ENCODE peak calls at places on chromosomes 16 and 17, in ten cellular contexts. K, A, I, Q, C, V, R, H, T and B are unnamed samples.

GRCh38 chr17:72657467-72658317 is 434.8 kb downstream of the SLC39A11 start:
- DNase-seq in C (no peak), H (no peak), I (no peak), Q (no peak), K (peak), R (no peak), T (no peak), A (no peak), V (no peak), B (peak)

GRCh38 chr17:57869599-57870282 is 19.9 kb upstream of the MRPS23 start:
- DNase-seq in Q (no peak), H (no peak), A (no peak), V (no peak), C (no peak), I (no peak), T (no peak), K (peak), R (no peak), B (peak)

GRCh38 chr17:42253173-42253545 is 23.0 kb downstream of the STAT5B start:
- DNase-seq in T (no peak), C (no peak), V (no peak), H (no peak), R (no peak), A (no peak), Q (no peak), I (no peak), K (no peak), B (no peak)

GRCh38 chr17:40554646-40555295 is 10.5 kb downstream of the CCR7 start:
- DNase-seq in A (peak), H (peak), V (no peak), I (peak), K (no peak), Q (no peak), C (no peak), R (no peak), T (peak), B (no peak)

GRCh38 chr17:40121886-40122465 is at the start of gene MSL1:
- DNase-seq in H (peak), K (peak), T (peak), Q (peak), V (peak), A (peak), I (peak), C (peak), R (peak), B (peak)

GRCh38 chr16:13042291-13042690 is 140.9 kb downstream of the SHISA9 start:
- DNase-seq in K (no peak), V (no peak), Q (no peak), H (no peak), I (no peak), T (no peak), R (no peak), A (no peak), C (no peak), B (no peak)

GRCh38 chr16:11666108-11667055 is 1.9 kb upstream of the SNN start:
- DNase-seq in H (no peak), Q (no peak), C (no peak), K (no peak), A (no peak), T (no peak), R (no peak), I (no peak), V (no peak), B (no peak)

GRCh38 chr17:31275126-31275525 is 21.9 kb downstream of the OMG start:
- DNase-seq in V (no peak), H (no peak), K (no peak), I (no peak), Q (no peak), T (no peak), R (no peak), C (no peak), A (no peak), B (no peak)

GRCh38 chr16:20901441-20902112 is 1.0 kb downstream of the LYRM1 start:
- DNase-seq in I (peak), V (peak), K (peak), Q (peak), T (no peak), A (peak), R (peak), C (peak), H (peak), B (no peak)

GRCh38 chr16:30651124-30652004 is 604 bp downstream of the PRR14 start:
- DNase-seq in R (peak), C (peak), K (peak), H (peak), I (peak), T (peak), A (peak), V (peak), Q (peak), B (peak)

GRCh38 chr17:4605826-4606225 is 21.5 kb downstream of the SMTNL2 start:
- DNase-seq in C (peak), T (no peak), A (no peak), I (no peak), Q (no peak), H (peak), V (peak), K (no peak), R (no peak), B (no peak)

GRCh38 chr16:84759061-84759460 is 59.3 kb downstream of the USP10 start:
- DNase-seq in A (no peak), H (no peak), I (peak), K (no peak), V (no peak), C (no peak), T (no peak), R (no peak), Q (no peak), B (no peak)

GRCh38 chr17:41073676-41074075 is 8.0 kb upstream of the KRTAP2-4 start:
- DNase-seq in T (no peak), C (no peak), H (no peak), I (no peak), K (no peak), A (no peak), R (no peak), Q (no peak), V (no peak), B (no peak)

GRCh38 chr16:25988089-25988488 is 296.3 kb downstream of the HS3ST4 start:
- DNase-seq in Q (no peak), C (no peak), R (no peak), A (no peak), I (no peak), V (no peak), T (no peak), H (no peak), K (no peak), B (no peak)

GRCh38 chr17:66200685-66201092 is 8.8 kb upstream of the CEP112 start:
- DNase-seq in Q (peak), K (peak), A (no peak), T (no peak), C (peak), R (no peak), H (no peak), V (peak), I (no peak), B (peak)

GRCh38 chr16:88318091-88318494 is 64.7 kb upstream of the ZNF469 start:
- DNase-seq in V (no peak), R (no peak), H (no peak), I (no peak), A (no peak), C (no peak), T (no peak), K (no peak), Q (no peak), B (no peak)

GRCh38 chr17:78378225-78379133 is at the start of gene PGS1:
- DNase-seq in I (peak), Q (peak), C (peak), T (peak), R (peak), V (peak), A (peak), H (peak), K (peak), B (no peak)

GRCh38 chr17:36602030-36602737 is 801 bp downstream of the MRM1 start:
- DNase-seq in H (peak), T (no peak), K (peak), Q (no peak), V (peak), C (no peak), R (peak), A (peak), I (peak), B (no peak)

DNA sequence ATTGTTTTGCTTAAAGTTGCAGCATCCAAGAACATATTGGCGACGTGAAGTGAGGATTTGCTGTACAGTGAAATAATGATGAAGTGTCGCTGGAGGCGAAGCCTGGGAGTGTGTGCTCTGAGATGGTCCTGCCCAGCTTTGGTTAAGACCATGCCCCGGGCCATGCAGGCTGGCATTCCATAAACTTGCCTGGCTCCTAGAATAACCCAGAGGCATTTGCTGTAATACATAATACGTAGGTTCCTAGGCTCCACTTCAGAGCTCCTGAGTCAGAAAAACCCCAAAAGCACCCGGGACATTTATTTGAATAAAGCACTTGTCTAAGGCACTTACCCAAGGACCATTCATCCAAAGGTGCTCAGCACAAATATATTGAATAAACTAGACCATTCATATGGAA is 279.3 kb downstream of the ABCC12 start:
- DNase-seq in Q (no peak), C (no peak), K (no peak), I (no peak), H (no peak), V (no peak), T (no peak), A (no peak), R (no peak), B (no peak)
- TF ChIP-seq POLR2A in Q (no peak), C (no peak), K (no peak), I (no peak), H (no peak), V (no peak), T (no peak), A (no peak), R (no peak), B (no peak)

DNA sequence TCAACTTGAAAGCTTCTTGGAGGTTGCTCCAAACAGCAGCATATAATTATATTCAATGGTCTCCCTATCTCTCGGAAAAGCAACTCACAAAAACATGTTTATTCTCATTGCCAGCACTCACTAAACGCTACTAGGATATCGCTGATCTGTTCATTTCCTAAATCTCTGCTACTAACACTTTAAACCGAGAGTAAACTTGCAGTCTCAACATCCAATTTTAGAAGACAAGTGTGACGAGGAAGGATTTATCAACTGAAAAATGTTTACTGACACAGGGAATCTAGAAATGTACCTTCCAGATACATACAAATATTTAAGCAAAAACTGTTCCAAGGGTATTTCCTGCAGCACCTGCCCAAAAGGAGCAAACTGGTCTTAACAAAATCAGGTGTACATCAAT is 56.5 kb downstream of the YWHAE start:
- DNase-seq in K (no peak), V (no peak), H (no peak), T (no peak), A (no peak), R (no peak), C (no peak), I (no peak), Q (no peak), B (no peak)
- TF ChIP-seq POLR2A in K (no peak), V (no peak), H (no peak), T (no peak), A (no peak), R (no peak), C (no peak), I (no peak), Q (no peak), B (no peak)

GRCh38 chr16:69141936-69142335 is 9.5 kb downstream of the UTP4 start:
- DNase-seq in C (no peak), A (no peak), V (no peak), K (no peak), T (no peak), Q (no peak), H (no peak), R (no peak), I (no peak), B (no peak)

GRCh38 chr16:69145658-69146057 is 13.2 kb downstream of the UTP4 start:
- DNase-seq in K (no peak), C (no peak), R (no peak), H (no peak), V (no peak), Q (peak), A (no peak), I (no peak), T (no peak), B (no peak)

GRCh38 chr16:69143116-69143515 is 10.7 kb downstream of the UTP4 start:
- DNase-seq in H (no peak), A (no peak), V (peak), Q (no peak), R (no peak), K (peak), T (no peak), I (no peak), C (no peak), B (no peak)

GRCh38 chr16:69138608-69139007 is 6.2 kb downstream of the UTP4 start:
- DNase-seq in Q (no peak), K (no peak), V (no peak), H (no peak), A (no peak), I (no peak), R (no peak), C (no peak), T (no peak), B (no peak)

GRCh38 chr16:69141014-69141413 is 8.6 kb downstream of the UTP4 start:
- DNase-seq in Q (no peak), R (no peak), V (no peak), A (no peak), T (no peak), K (no peak), I (no peak), H (no peak), C (no peak), B (no peak)
- TF ChIP-seq POLR2A in Q (no peak), R (no peak), V (no peak), A (no peak), T (no peak), K (no peak), I (no peak), H (no peak), C (no peak), B (no peak)

GRCh38 chr16:67936876-67937605 is 391 bp upstream of the PSMB10 start:
- DNase-seq in R (no peak), T (no peak), A (peak), I (no peak), K (no peak), C (no peak), H (no peak), V (peak), Q (no peak), B (no peak)

GRCh38 chr16:67934306-67935095 is 2.1 kb downstream of the PSMB10 start:
- DNase-seq in R (no peak), V (no peak), K (no peak), Q (no peak), H (no peak), I (peak), A (peak), T (no peak), C (no peak), B (no peak)

GRCh38 chr16:67935096-67935401 is 1.6 kb downstream of the PSMB10 start:
- DNase-seq in A (no peak), Q (no peak), H (no peak), C (no peak), T (no peak), K (no peak), I (no peak), V (no peak), R (no peak), B (no peak)

GRCh38 chr16:67935402-67936123 is 1.1 kb downstream of the PSMB10 start:
- DNase-seq in K (peak), Q (peak), H (peak), T (peak), A (peak), V (peak), I (peak), C (peak), R (peak), B (peak)

DNA sequence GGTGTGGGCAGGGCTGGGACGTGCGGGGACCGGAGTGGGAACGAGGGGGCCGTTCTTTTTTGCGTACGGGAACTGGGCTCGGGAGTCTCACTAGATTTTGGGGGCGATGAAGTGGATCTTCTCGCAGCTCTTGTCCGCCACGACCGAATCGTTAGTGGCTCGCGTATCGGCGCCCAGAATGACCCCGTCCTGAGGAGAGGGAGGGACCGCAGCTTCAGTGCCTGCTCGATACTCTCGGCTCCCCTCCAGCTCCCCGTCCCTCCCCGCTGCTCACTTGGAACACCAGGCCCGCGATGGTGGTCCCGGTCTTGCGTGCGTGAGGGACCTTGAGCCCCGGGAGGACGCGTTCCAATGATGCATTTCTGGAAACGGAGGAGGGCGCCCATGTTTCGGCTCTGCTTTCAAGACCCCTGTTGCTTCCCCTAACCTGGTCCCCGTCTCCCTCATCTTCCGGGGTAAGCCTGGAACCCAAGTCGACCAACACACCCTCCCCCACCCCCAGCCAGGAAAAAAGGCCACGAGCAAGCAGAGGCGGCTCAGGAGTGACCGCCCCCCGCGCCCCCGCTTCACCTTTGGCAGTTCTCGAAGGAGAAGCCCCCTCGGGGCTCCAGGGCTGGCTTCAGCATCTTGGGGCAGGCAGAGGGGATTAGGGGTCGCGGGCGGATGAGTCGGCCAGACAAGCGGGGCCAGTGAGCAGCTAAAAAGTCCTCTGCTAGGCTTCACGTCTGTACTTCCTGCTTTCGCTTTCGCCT is at the start of gene PSMB10:
- DNase-seq in C (peak), V (peak), T (peak), Q (peak), I (peak), K (no peak), A (peak), H (peak), R (no peak), B (peak)
- TF ChIP-seq POLR2A in C (peak), V (peak), T (peak), Q (peak), I (no peak), K (no peak), A (no peak), H (no peak), R (no peak), B (no peak)

DNA sequence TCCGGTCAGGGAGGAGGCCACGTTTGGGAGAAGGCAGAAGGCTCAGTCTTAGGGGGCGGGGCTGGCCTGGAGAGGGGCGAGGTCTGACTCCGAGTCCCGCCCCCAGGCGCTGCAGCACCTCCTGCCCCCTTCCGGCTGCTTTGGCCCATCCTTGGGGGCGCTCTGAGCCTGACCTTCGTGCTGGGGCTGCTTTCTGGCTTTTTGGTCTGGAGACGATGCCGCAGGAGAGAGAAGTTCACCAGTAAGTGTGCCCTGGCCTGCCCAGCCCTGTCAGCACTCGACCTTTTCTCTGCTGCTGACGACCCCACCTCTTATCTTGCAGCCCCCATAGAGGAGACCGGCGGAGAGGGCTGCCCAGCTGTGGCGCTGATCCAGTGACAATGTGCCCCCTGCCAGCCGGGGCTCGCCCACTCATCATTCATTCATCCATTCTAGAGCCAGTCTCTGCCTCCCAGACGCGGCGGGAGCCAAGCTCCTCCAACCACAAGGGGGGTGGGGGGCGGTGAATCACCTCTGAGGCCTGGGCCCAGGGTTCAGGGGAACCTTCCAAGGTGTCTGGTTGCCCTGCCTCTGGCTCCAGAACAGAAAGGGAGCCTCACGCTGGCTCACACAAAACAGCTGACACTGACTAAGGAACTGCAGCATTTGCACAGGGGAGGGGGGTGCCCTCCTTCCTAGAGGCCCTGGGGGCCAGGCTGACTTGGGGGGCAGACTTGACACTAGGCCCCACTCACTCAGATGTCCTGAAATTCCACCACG is 1.5 kb downstream of the TNFRSF12A start:
- DNase-seq in C (peak), H (peak), T (peak), Q (peak), K (peak), V (peak), I (peak), A (no peak), R (peak), B (peak)
- TF ChIP-seq POLR2A in C (no peak), H (no peak), T (no peak), Q (no peak), K (peak), V (no peak), I (no peak), A (no peak), R (no peak), B (peak)

DNA sequence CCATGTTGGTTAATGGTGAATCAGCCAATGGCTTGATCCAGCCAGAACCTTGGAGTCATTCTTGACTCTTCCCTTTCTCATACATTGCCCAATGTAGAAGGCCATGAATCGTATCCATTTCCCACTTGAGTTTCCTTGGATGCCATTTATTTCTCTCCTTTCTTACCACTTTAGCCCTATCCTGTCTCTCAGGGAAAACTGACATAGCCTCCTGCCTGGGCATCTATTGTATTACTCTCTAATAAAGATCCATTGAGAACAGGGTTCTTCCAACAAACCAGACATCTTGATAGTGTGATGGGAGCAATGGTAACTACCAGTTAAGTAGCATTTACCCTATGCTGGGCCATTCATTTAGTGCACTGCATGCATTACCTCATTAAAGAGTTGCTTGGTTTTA is 104.2 kb upstream of the CDH11 start:
- DNase-seq in R (no peak), V (no peak), C (no peak), T (no peak), I (no peak), K (no peak), H (no peak), A (no peak), Q (no peak), B (no peak)
- TF ChIP-seq POLR2A in R (no peak), V (no peak), C (no peak), T (no peak), I (no peak), K (no peak), H (no peak), A (no peak), Q (no peak), B (no peak)